ENCODE peak calls at places on chromosomes 11 and 22, in seven cellular contexts. A is activated naive CD4-positive, alpha-beta T cell; P is stimulated activated CD4-positive, alpha-beta T cell treated with anti-CD3 and anti-CD28 coated beads, TNF-alpha, amount 100 ng/mL, for 4 hours; Y is NCI-H146; W is activated CD4-positive, alpha-beta memory T cell treated with anti-CD3 and anti-CD28 coated beads, Interleukin-2, amount 10 ng/mL, durations not matched to agents 7 days and 5 days; S is Daoy; H is bronchial epithelial cell. G is an unnamed sample.

GRCh38 chr11:57904369-57904768 is 119.3 kb upstream of the OR9Q1 start:
- DNase-seq in A (no peak), P (no peak), Y (no peak), W (no peak), S (peak; percentile 13), H (no peak), G (no peak)

GRCh38 chr11:62757846-62758788 is 3.3 kb upstream of the POLR2G start:
- DNase-seq in A (no peak), P (no peak), Y (no peak), W (no peak), S (no peak), H (no peak), G (no peak)

GRCh38 chr11:96869207-96869606 is 479.4 kb downstream of the JRKL start:
- DNase-seq in A (no peak), P (no peak), Y (no peak), W (no peak), S (no peak), H (peak; percentile 34), G (no peak)

GRCh38 chr11:69497221-69497787 is 15.8 kb downstream of the LINC01488 start:
- DNase-seq in A (no peak), P (no peak), Y (no peak), W (no peak), S (peak; percentile 95), H (peak; percentile 41), G (no peak)

GRCh38 chr11:27933992-27934829 is 173.7 kb downstream of the KIF18A start:
- DNase-seq in A (no peak), P (no peak), Y (no peak), W (no peak), S (peak; percentile 93), H (peak; percentile 22), G (no peak)

GRCh38 chr11:63527667-63528066 is 8.9 kb upstream of the PLAAT4 start:
- DNase-seq in A (no peak), P (no peak), Y (no peak), W (no peak), S (no peak), H (no peak), G (no peak)

GRCh38 chr11:59822989-59823566 is 12.5 kb upstream of the MRPL16 start:
- DNase-seq in A (no peak), P (no peak), Y (peak; percentile 53), W (peak; percentile 47), S (peak; percentile 57), H (peak; percentile 72), G (peak; percentile 37)

GRCh38 chr11:83278351-83278750 is 7.8 kb downstream of the CCDC90B start:
- DNase-seq in A (no peak), P (no peak), Y (no peak), W (no peak), S (no peak), H (no peak), G (no peak)

GRCh38 chr22:42595434-42595833 is 19.2 kb downstream of the POLDIP3 start:
- DNase-seq in A (no peak), P (no peak), Y (no peak), W (no peak), S (no peak), H (no peak), G (no peak)

GRCh38 chr11:119100960-119101349 is 698 bp downstream of the DPAGT1 start:
- DNase-seq in A (no peak), P (no peak), Y (no peak), W (no peak), S (no peak), H (no peak), G (no peak)